ENCODE peak calls at places on chromosomes 16 and 17, in four cellular contexts. O is H1, W is GM12878, D is HepG2. I is an unnamed sample.
A peak's percentile ranks its signal among the peaks of the same experiment; 100 is the strongest.

GRCh38 chr17:7079581-7080444 is at the start of gene CLEC10A:
- DNase-seq in O (no peak), W (no peak), D (no peak), I (no peak)

GRCh38 chr17:57545836-57546305 is 199.2 kb downstream of the CCDC182 start:
- DNase-seq in O (no peak), W (no peak), D (no peak), I (no peak)

GRCh38 chr16:29170393-29171239 is 185.8 kb downstream of the LAT start:
- DNase-seq in O (no peak), W (no peak), D (no peak), I (no peak)

GRCh38 chr17:31147507-31148202 is 52.9 kb downstream of the NF1 start:
- DNase-seq in O (no peak), W (no peak), D (no peak), I (no peak)

GRCh38 chr16:10876799-10877341 is at the start of gene CIITA:
- DNase-seq in O (no peak), W (peak; percentile 97), D (no peak), I (no peak)

GRCh38 chr16:67115649-67116048 is 5.9 kb downstream of the PHAF1 start:
- DNase-seq in O (no peak), W (no peak), D (no peak), I (no peak)

GRCh38 chr16:82636485-82636884 is 9.7 kb downstream of the CDH13 start:
- DNase-seq in O (no peak), W (no peak), D (no peak), I (no peak)

GRCh38 chr16:81770008-81770407 is 9.1 kb upstream of the PLCG2 start:
- DNase-seq in O (no peak), W (no peak), D (no peak), I (no peak)

GRCh38 chr17:37710344-37710886 is 34.4 kb downstream of the HNF1B start:
- DNase-seq in O (peak; percentile 58), W (no peak), D (peak; percentile 99), I (peak; percentile 38)

GRCh38 chr17:4919511-4920047 is 12.5 kb upstream of the GP1BA start:
- DNase-seq in O (no peak), W (no peak), D (no peak), I (no peak)

GRCh38 chr16:51577621-51578303 is 426.7 kb upstream of the SALL1 start:
- DNase-seq in O (peak; percentile 23), W (peak; percentile 20), D (no peak), I (peak; percentile 31)

GRCh38 chr16:14307623-14308356 is 236.7 kb downstream of the MRTFB start:
- DNase-seq in O (no peak), W (no peak), D (no peak), I (no peak)

GRCh38 chr16:88451586-88452484 is 1.2 kb upstream of the ZFPM1 start:
- DNase-seq in O (no peak), W (no peak), D (peak; percentile 24), I (no peak)

GRCh38 chr17:4333041-4333440 is 33.4 kb downstream of the UBE2G1 start:
- DNase-seq in O (no peak), W (no peak), D (no peak), I (no peak)

GRCh38 chr17:49707246-49707607 is 537 bp downstream of the SLC35B1 start:
- DNase-seq in O (no peak), W (no peak), D (no peak), I (no peak)

GRCh38 chr16:74667215-74667765 is 613 bp upstream of the RFWD3 start:
- DNase-seq in O (no peak), W (no peak), D (peak; percentile 41), I (no peak)

GRCh38 chr16:64398795-64399194 is 723.1 kb downstream of the CDH11 start:
- DNase-seq in O (no peak), W (no peak), D (no peak), I (no peak)

GRCh38 chr16:29029168-29029994 is 44.5 kb downstream of the LAT start:
- DNase-seq in O (peak; percentile 23), W (no peak), D (no peak), I (no peak)

GRCh38 chr17:44595216-44595775 is 38.0 kb downstream of the FZD2 start:
- DNase-seq in O (no peak), W (no peak), D (no peak), I (no peak)

GRCh38 chr17:40092581-40092980 is 7.8 kb downstream of the NR1D1 start:
- DNase-seq in O (no peak), W (no peak), D (no peak), I (no peak)

GRCh38 chr16:25988089-25988488 is 296.3 kb downstream of the HS3ST4 start:
- DNase-seq in O (no peak), W (no peak), D (no peak), I (no peak)

GRCh38 chr17:17922198-17922901 is 49.9 kb downstream of the TOM1L2 start:
- DNase-seq in O (no peak), W (no peak), D (no peak), I (no peak)

GRCh38 chr16:79411357-79411756 is 189.2 kb downstream of the MAF start:
- DNase-seq in O (no peak), W (no peak), D (no peak), I (no peak)

GRCh38 chr16:188674-189073 is 8.4 kb downstream of the HBQ1 start:
- DNase-seq in O (no peak), W (no peak), D (peak; percentile 26), I (no peak)

GRCh38 chr17:13825526-13826040 is 223.9 kb upstream of the HS3ST3A1 start:
- DNase-seq in O (no peak), W (no peak), D (no peak), I (no peak)

GRCh38 chr16:56985288-56985961 is 3.9 kb upstream of the NLRC5 start:
- DNase-seq in O (no peak), W (no peak), D (no peak), I (no peak)

GRCh38 chr16:69451166-69451565 is 26.7 kb downstream of the CYB5B start:
- DNase-seq in O (no peak), W (no peak), D (no peak), I (no peak)

GRCh38 chr17:82204831-82205719 is 7.6 kb downstream of the CCDC57 start:
- DNase-seq in O (no peak), W (no peak), D (no peak), I (no peak)

GRCh38 chr16:11620243-11621003 is 33.7 kb upstream of the LITAF start:
- DNase-seq in O (no peak), W (no peak), D (no peak), I (no peak)

GRCh38 chr17:44757045-44757917 is 1.5 kb upstream of the ADAM11 start:
- DNase-seq in O (no peak), W (no peak), D (no peak), I (no peak)

GRCh38 chr17:45050680-45051059 is 762 bp downstream of the DCAKD start:
- DNase-seq in O (no peak), W (no peak), D (peak; percentile 60), I (no peak)

GRCh38 chr16:50253511-50253903 is 12.8 kb upstream of the ADCY7 start:
- DNase-seq in O (no peak), W (no peak), D (no peak), I (no peak)

GRCh38 chr16:47940466-47940865 is 215.3 kb downstream of the ABCC12 start:
- DNase-seq in O (no peak), W (no peak), D (no peak), I (no peak)

GRCh38 chr17:72661093-72661944 is 431.2 kb downstream of the SLC39A11 start:
- DNase-seq in O (no peak), W (no peak), D (peak; percentile 98), I (no peak)

GRCh38 chr17:80474933-80475915 is 1.2 kb downstream of the NPTX1 start:
- DNase-seq in O (no peak), W (no peak), D (no peak), I (peak; percentile 36)

GRCh38 chr16:75216576-75216975 is 2.2 kb upstream of the CTRB1 start:
- DNase-seq in O (no peak), W (no peak), D (no peak), I (no peak)

GRCh38 chr16:78005881-78006280 is 16.5 kb upstream of the CLEC3A start:
- DNase-seq in O (no peak), W (no peak), D (no peak), I (peak; percentile 21)
- TF ChIP-seq SUZ12 in O (no peak), W (no peak), D (no peak), I (no peak)

DNA sequence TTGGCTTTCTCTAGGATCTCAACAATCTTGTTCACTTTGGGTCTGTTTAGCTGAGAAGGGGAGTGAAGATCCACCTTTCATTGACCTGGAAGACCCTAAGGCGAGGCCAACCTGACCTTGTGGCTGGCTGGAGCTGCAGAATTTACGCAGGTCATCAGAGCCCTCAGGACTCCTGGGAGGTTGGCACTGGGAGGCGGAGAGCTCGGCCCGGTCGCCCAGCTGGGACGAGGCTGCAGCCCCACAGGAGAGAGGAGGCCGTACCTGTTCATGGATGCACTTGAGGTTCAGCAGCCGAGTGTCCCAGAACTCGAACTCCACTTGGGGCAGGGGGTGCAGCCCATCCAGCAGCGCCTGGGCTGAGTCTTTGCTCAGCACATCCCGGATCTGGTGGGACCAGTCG is 5.9 kb downstream of the DNAH17 start:
- DNase-seq in O (no peak), W (no peak), D (no peak), I (no peak)
- TF ChIP-seq SP1 in O (no peak), W (no peak), D (no peak), I (no peak)

GRCh38 chr17:63440127-63440769 is 5.9 kb downstream of the CYB561 start:
- DNase-seq in O (no peak), W (no peak), D (no peak), I (no peak)
- TF ChIP-seq SUZ12 in O (no peak), W (no peak), D (no peak), I (no peak)

DNA sequence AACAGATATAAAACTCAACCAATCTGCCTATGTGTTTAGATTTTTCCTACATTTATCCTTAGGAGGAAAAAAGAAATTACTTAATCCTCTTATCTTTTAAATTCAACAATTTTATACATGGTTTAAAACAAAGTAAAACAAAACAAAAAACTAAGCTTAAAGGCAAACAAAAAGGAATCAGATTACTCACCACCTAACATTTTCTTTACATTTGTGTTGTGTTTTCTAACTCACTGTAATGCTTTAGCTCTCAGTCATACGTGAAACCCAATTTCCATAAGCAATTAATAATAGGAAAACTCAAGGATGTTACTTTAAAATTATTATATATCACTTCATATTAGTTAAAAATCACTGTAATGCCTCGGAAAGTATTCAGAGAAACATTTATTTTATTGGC is 6.7 kb upstream of the IRX5 start:
- DNase-seq in O (no peak), W (no peak), D (no peak), I (no peak)
- TF ChIP-seq SP1 in O (no peak), W (no peak), D (no peak), I (no peak)

DNA sequence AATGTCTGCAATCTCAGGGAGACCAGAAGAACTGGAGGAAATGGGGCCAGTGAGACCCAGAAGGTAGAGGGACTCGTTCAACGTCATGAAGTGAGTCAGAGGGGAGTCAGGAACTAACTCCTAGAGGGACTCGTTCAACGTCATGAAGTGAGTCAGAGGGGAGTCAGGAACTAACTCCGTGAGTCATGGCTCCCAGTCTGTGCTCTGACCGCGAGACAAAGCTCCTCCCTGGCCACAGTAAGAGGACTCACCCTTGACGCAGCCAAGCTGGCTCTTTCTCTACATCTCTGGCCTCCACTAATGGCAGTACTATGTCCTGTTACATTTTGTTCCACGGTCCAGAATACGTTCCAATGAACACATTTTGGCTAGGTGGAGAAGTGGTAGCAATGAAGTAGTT is 902.5 kb downstream of the KCNJ2 start:
- DNase-seq in O (no peak), W (no peak), D (peak; percentile 11), I (no peak)
- TF ChIP-seq SUZ12 in O (no peak), W (no peak), D (no peak), I (no peak)